ENCODE peak calls at places on chromosomes 16 and 17, in four cellular contexts. One of them, this sample, is unnamed.

GRCh38 chr17:17739388-17740066 is 58.3 kb downstream of the RAI1 start:
- DNase-seq in effector memory CD4-positive, alpha-beta T cell: no peak
- DNase-seq in right cardiac atrium: peak; percentile 77
- DNase-seq in prostate gland: no peak
- DNase-seq in this sample: no peak

GRCh38 chr16:52925143-52925542 is 127.6 kb downstream of the CHD9NB start:
- DNase-seq in effector memory CD4-positive, alpha-beta T cell: no peak
- DNase-seq in right cardiac atrium: no peak
- DNase-seq in prostate gland: no peak
- DNase-seq in this sample: no peak

GRCh38 chr17:78307887-78308633 is 51.8 kb downstream of the SOCS3 start:
- DNase-seq in effector memory CD4-positive, alpha-beta T cell: no peak
- DNase-seq in right cardiac atrium: no peak
- DNase-seq in prostate gland: no peak
- DNase-seq in this sample: no peak

GRCh38 chr16:49344401-49344800 is 29.2 kb upstream of the C16orf78 start:
- DNase-seq in effector memory CD4-positive, alpha-beta T cell: no peak
- DNase-seq in right cardiac atrium: no peak
- DNase-seq in prostate gland: no peak
- DNase-seq in this sample: no peak

GRCh38 chr16:20291807-20292206 is 35.5 kb downstream of the GP2 start:
- DNase-seq in effector memory CD4-positive, alpha-beta T cell: no peak
- DNase-seq in right cardiac atrium: no peak
- DNase-seq in prostate gland: no peak
- DNase-seq in this sample: no peak

GRCh38 chr16:48999034-48999433 is 282.6 kb downstream of the CBLN1 start:
- DNase-seq in effector memory CD4-positive, alpha-beta T cell: no peak
- DNase-seq in right cardiac atrium: no peak
- DNase-seq in prostate gland: no peak
- DNase-seq in this sample: no peak

GRCh38 chr17:78252111-78252634 is 20.7 kb downstream of the TMEM235 start:
- DNase-seq in effector memory CD4-positive, alpha-beta T cell: peak; percentile 63
- DNase-seq in right cardiac atrium: peak; percentile 58
- DNase-seq in prostate gland: no peak
- DNase-seq in this sample: peak; percentile 98

GRCh38 chr17:43578699-43579569 is 32.8 kb upstream of the ETV4 start:
- DNase-seq in effector memory CD4-positive, alpha-beta T cell: peak; percentile 11
- DNase-seq in right cardiac atrium: peak; percentile 58
- DNase-seq in prostate gland: no peak
- DNase-seq in this sample: no peak

GRCh38 chr17:36675250-36675649 is 73.9 kb downstream of the MRM1 start:
- DNase-seq in effector memory CD4-positive, alpha-beta T cell: peak; percentile 10
- DNase-seq in right cardiac atrium: no peak
- DNase-seq in prostate gland: no peak
- DNase-seq in this sample: no peak

DNA sequence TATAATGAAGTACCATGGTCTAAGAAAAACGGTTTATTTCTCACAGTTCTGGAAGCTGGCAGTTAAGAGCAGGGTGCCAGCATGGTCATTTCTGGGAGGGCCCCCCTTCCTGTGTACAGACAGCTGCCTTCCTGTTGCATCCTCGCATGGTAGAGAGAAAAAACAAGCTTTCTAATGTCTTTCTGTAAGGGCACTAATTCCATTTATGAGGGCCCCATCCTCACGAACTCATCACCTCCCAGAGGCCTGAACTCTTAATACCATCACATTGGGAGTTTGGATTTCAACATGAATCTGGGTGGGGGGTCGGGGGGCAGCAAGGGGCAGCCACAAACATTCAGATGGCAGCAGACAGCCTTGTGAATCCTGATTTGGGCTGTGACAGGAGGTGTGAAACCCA is 149.7 kb downstream of the CCDC182 start:
- DNase-seq in effector memory CD4-positive, alpha-beta T cell: no peak
- DNase-seq in right cardiac atrium: no peak
- DNase-seq in prostate gland: no peak
- DNase-seq in this sample: no peak
- H3K4me1 ChIP-seq in effector memory CD4-positive, alpha-beta T cell: peaks cover 25% of the 10 kb centered on the region
- H3K4me1 ChIP-seq in right cardiac atrium: peaks cover 12% of the 10 kb centered on the region
- H3K4me1 ChIP-seq in prostate gland: no peaks in the 10 kb centered on the region
- H3K4me1 ChIP-seq in this sample: peaks cover 30% of the 10 kb centered on the region

GRCh38 chr17:65052585-65052984 is 4.0 kb downstream of the GNA13 start:
- DNase-seq in effector memory CD4-positive, alpha-beta T cell: no peak
- DNase-seq in right cardiac atrium: no peak
- DNase-seq in prostate gland: no peak
- DNase-seq in this sample: no peak

GRCh38 chr17:65050438-65050837 is 6.1 kb downstream of the GNA13 start:
- DNase-seq in effector memory CD4-positive, alpha-beta T cell: no peak
- DNase-seq in right cardiac atrium: no peak
- DNase-seq in prostate gland: no peak
- DNase-seq in this sample: no peak

GRCh38 chr17:65054602-65055001 is 1.9 kb downstream of the GNA13 start:
- DNase-seq in effector memory CD4-positive, alpha-beta T cell: no peak
- DNase-seq in right cardiac atrium: no peak
- DNase-seq in prostate gland: no peak
- DNase-seq in this sample: no peak

GRCh38 chr17:65053354-65053881 is 3.1 kb downstream of the GNA13 start:
- DNase-seq in effector memory CD4-positive, alpha-beta T cell: no peak
- DNase-seq in right cardiac atrium: no peak
- DNase-seq in prostate gland: no peak
- DNase-seq in this sample: no peak

DNA sequence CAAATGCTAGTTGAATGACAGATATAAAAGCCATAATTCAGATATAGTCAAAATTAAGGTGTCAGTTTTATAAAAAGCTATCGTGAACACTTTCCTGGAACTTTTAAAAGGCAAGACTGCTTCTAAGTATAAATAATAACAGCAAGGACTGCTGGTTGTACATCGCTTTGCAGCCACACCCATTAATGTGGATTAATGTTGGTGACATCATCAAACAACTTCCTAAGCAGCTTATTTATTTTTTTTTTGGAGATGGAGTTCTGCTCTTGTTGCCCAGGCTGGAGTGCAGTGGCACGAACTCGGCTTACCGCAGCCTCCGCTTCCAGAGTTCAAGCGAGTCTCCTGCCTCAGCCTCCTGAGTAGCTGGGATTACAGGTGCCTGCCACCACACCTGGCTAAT is 4.6 kb downstream of the GNA13 start:
- DNase-seq in effector memory CD4-positive, alpha-beta T cell: no peak
- DNase-seq in right cardiac atrium: no peak
- DNase-seq in prostate gland: no peak
- DNase-seq in this sample: no peak
- H3K4me3 ChIP-seq in effector memory CD4-positive, alpha-beta T cell: no peak overlapping the region
- H3K4me3 ChIP-seq in right cardiac atrium: no peak overlapping the region
- H3K4me3 ChIP-seq in prostate gland: no peak overlapping the region
- H3K4me3 ChIP-seq in this sample: no peak overlapping the region

DNA sequence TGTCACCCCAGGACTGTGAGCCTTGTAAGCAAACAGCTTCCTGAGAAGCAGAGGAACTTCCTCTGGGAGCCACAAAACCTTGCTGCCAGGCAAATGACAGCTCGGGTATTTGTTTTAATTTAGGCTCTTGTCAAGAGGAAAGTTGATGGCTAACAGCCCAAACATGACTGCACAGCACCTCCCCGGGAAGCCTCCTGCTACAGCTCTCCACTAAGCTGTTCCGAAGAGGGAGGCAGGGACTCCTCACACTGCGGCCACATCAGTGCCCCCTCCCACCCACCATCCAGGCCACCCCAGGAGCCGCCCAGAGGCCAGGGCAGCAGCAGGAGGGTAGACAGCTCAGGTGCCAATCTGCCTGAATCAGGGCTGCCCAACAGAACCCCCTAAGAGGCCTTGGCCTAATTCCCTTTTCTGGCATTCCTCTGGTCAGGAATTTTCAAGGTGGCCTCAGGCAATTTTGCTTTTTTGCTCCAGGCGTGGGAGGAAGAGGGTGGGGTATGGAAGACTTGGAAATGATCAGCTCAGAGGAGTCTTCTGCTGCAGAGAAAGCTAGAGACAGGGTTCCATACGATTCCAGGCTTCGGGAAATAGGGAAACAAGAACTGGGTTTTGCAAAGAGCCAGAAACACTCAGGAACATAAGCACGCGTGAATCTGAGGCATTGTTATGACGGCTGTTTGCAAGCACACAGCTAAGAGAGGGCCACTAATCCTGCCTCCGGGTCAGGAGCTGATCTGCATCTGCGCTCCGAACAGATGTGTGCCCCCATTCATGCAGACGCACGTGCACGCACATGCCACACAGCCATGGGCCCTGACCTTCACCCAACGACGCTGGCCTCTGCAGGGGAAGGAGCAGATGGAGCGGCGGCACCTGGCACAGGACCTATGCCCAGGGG is 2.4 kb downstream of the ABR start:
- DNase-seq in effector memory CD4-positive, alpha-beta T cell: no peak
- DNase-seq in right cardiac atrium: peak; percentile 60
- DNase-seq in prostate gland: no peak
- DNase-seq in this sample: no peak
- H3K4me1 ChIP-seq in effector memory CD4-positive, alpha-beta T cell: peaks cover 6% of the 10 kb centered on the region
- H3K4me1 ChIP-seq in right cardiac atrium: peaks cover 3% of the 10 kb centered on the region
- H3K4me1 ChIP-seq in prostate gland: no peaks in the 10 kb centered on the region
- H3K4me1 ChIP-seq in this sample: peaks cover 4% of the 10 kb centered on the region

DNA sequence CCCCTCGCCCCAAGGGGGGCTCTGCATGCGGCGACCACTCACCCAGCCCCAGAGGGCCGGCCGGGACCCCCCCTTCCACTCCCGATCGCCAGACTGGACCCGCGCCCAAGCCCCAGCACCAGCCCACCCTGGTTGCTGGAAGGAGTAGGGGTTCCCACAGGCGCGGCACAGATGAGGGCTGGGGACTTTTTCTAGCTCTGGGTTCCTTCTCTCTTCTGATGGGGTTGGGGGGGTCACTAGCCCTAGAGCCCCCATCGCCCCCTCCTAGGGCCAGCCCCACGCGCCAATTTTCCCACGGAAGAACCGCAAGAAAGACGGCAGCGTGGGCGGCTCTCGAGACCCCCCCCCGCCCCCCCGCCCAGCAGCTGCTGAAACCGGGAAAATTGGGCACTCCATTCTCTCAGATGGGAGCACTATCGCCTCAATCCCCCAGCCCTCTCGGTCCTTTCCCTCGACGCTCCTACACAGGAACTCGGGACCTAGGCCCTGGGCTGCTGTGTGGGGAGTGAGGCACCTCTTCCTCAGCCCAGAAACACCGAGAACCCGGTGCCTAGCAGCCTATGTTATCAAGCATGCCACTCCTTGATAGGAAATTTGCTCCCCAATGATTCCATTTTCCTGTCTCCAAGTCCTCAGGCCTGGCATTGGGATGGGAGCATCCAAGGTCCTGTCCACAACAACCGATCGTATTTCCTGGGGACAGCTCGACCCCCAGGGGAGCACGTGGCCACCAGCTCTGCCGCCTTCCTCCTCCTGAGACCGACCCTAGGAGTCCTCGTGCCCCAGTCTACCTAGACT is 17.1 kb upstream of the CBX8 start:
- DNase-seq in effector memory CD4-positive, alpha-beta T cell: no peak
- DNase-seq in right cardiac atrium: peak; percentile 54
- DNase-seq in prostate gland: no peak
- DNase-seq in this sample: no peak
- H3K4me3 ChIP-seq in effector memory CD4-positive, alpha-beta T cell: no peak overlapping the region
- H3K4me3 ChIP-seq in right cardiac atrium: peak overlapping the region; percentile 61
- H3K4me3 ChIP-seq in prostate gland: peak overlapping the region; percentile 25
- H3K4me3 ChIP-seq in this sample: no peak overlapping the region

GRCh38 chr17:45283711-45284110 is 21.8 kb upstream of the SPATA32 start:
- DNase-seq in effector memory CD4-positive, alpha-beta T cell: no peak
- DNase-seq in right cardiac atrium: peak; percentile 47
- DNase-seq in prostate gland: no peak
- DNase-seq in this sample: no peak
- H3K4me1 ChIP-seq in effector memory CD4-positive, alpha-beta T cell: no peaks in the 10 kb centered on the region
- H3K4me1 ChIP-seq in right cardiac atrium: peaks cover 14% of the 10 kb centered on the region
- H3K4me1 ChIP-seq in prostate gland: no peaks in the 10 kb centered on the region
- H3K4me1 ChIP-seq in this sample: no peaks in the 10 kb centered on the region

GRCh38 chr17:7238418-7239090 is 703 bp downstream of the PHF23 start:
- DNase-seq in effector memory CD4-positive, alpha-beta T cell: peak; percentile 23
- DNase-seq in right cardiac atrium: peak; percentile 68
- DNase-seq in prostate gland: no peak
- DNase-seq in this sample: peak; percentile 65

GRCh38 chr17:7239091-7240027 is at the start of gene PHF23:
- DNase-seq in effector memory CD4-positive, alpha-beta T cell: peak; percentile 97
- DNase-seq in right cardiac atrium: peak; percentile 99
- DNase-seq in prostate gland: peak; percentile 99
- DNase-seq in this sample: peak; percentile 97

GRCh38 chr17:7241783-7242716 is at the start of gene GABARAP:
- DNase-seq in effector memory CD4-positive, alpha-beta T cell: peak; percentile 90
- DNase-seq in right cardiac atrium: peak; percentile 98
- DNase-seq in prostate gland: peak; percentile 93
- DNase-seq in this sample: peak; percentile 90

GRCh38 chr17:7241047-7241733 is 1.1 kb downstream of the GABARAP start:
- DNase-seq in effector memory CD4-positive, alpha-beta T cell: no peak
- DNase-seq in right cardiac atrium: peak; percentile 13
- DNase-seq in prostate gland: no peak
- DNase-seq in this sample: no peak

DNA sequence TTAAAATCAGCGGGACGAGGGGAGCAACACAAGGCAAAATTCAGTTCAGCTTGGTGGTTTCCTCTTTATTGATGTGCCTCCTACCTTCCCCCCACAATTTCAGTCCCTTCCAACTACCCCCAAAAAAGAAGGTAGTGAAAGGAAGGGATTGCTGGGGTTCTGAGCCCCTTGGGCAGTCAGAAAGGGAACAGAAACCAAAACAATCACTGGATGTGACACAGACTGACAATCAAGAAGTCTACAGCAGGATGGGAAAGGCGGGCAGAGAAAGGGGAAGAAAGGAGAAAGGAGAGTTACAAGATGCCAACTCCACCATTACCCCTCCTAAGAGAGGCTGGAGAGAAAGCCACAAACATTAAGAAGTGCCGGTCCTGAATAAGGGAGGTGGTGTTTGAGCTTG is 1.1 kb upstream of the PHF23 start:
- DNase-seq in effector memory CD4-positive, alpha-beta T cell: no peak
- DNase-seq in right cardiac atrium: no peak
- DNase-seq in prostate gland: no peak
- DNase-seq in this sample: no peak
- H3K4me3 ChIP-seq in effector memory CD4-positive, alpha-beta T cell: no peak overlapping the region
- H3K4me3 ChIP-seq in right cardiac atrium: peak overlapping the region; percentile 73
- H3K4me3 ChIP-seq in prostate gland: no peak overlapping the region
- H3K4me3 ChIP-seq in this sample: no peak overlapping the region

This sample was measured in CD8-positive, alpha-beta memory T cell.